ENCODE peak calls at places on chromosomes 11 and 22, in four cellular contexts. A is tibial nerve, U is adrenal gland, P is HCT116. T is an unnamed sample. For H3K4me1 and H3K9me3, the result is how much of the 10 kb centered on the place peaks cover.

GRCh38 chr22:29587938-29588699 is 7.2 kb upstream of the NIPSNAP1 start:
- DNase-seq in P (no peak), U (peak), A (no peak), T (no peak)

GRCh38 chr11:84817998-84818397 is 809.1 kb downstream of the DLG2 start:
- DNase-seq in U (no peak), A (no peak), P (no peak), T (no peak)

GRCh38 chr11:85301895-85302678 is 325.1 kb downstream of the DLG2 start:
- DNase-seq in P (no peak), U (no peak), A (no peak), T (no peak)

GRCh38 chr11:45331839-45332485 is 45.8 kb upstream of the SYT13 start:
- DNase-seq in U (no peak), A (no peak), P (no peak), T (no peak)

GRCh38 chr22:46641829-46642266 is 21.7 kb downstream of the GRAMD4 start:
- DNase-seq in A (no peak), U (no peak), P (no peak), T (no peak)

GRCh38 chr22:29393019-29393608 is 4.7 kb upstream of the AP1B1 start:
- DNase-seq in U (peak), P (no peak), A (no peak), T (no peak)

GRCh38 chr11:2572491-2573239 is 127.1 kb downstream of the KCNQ1OT1 start:
- DNase-seq in A (peak), U (peak), P (no peak), T (no peak)

GRCh38 chr22:41449321-41449720 is 2.7 kb upstream of the TOB2 start:
- DNase-seq in A (no peak), U (no peak), P (no peak), T (no peak)

GRCh38 chr11:35800970-35801953 is 138.7 kb downstream of the TRIM44 start:
- DNase-seq in A (no peak), P (no peak), U (no peak), T (no peak)

GRCh38 chr22:40631925-40632324 is 4.6 kb downstream of the MRTFA start:
- DNase-seq in A (no peak), U (no peak), P (no peak), T (no peak)

GRCh38 chr11:103581680-103582265 is 454.7 kb upstream of the DDI1 start:
- DNase-seq in P (no peak), U (no peak), A (no peak), T (peak)

GRCh38 chr22:23386822-23387580 is 193.1 kb downstream of the IGLL1 start:
- DNase-seq in A (no peak), U (no peak), P (no peak), T (no peak)

GRCh38 chr11:2790581-2790925 is 90.8 kb upstream of the KCNQ1OT1 start:
- DNase-seq in U (no peak), P (no peak), A (no peak), T (peak)

GRCh38 chr11:131737357-131737756 is 366.9 kb downstream of the NTM start:
- DNase-seq in A (no peak), U (no peak), P (no peak), T (no peak)

GRCh38 chr22:30869996-30870395 is 98.6 kb downstream of the MORC2 start:
- DNase-seq in A (no peak), U (no peak), P (no peak), T (peak)

GRCh38 chr11:44784438-44784760 is 57.6 kb downstream of the TSPAN18 start:
- DNase-seq in U (no peak), P (no peak), A (no peak), T (no peak)

GRCh38 chr22:19172213-19173046 is 6.1 kb downstream of the SLC25A1 start:
- DNase-seq in A (no peak), P (no peak), U (no peak), T (no peak)
- H3K4me1 ChIP-seq in A (half or more), P (half or more), U (under half), T (half or more)

GRCh38 chr11:55497068-55497467 is 57.2 kb upstream of the OR4C15 start:
- DNase-seq in A (no peak), U (no peak), P (no peak), T (no peak)
- H3K9me3 ChIP-seq in A (under half), U (under half), P (under half), T (under half)

DNA sequence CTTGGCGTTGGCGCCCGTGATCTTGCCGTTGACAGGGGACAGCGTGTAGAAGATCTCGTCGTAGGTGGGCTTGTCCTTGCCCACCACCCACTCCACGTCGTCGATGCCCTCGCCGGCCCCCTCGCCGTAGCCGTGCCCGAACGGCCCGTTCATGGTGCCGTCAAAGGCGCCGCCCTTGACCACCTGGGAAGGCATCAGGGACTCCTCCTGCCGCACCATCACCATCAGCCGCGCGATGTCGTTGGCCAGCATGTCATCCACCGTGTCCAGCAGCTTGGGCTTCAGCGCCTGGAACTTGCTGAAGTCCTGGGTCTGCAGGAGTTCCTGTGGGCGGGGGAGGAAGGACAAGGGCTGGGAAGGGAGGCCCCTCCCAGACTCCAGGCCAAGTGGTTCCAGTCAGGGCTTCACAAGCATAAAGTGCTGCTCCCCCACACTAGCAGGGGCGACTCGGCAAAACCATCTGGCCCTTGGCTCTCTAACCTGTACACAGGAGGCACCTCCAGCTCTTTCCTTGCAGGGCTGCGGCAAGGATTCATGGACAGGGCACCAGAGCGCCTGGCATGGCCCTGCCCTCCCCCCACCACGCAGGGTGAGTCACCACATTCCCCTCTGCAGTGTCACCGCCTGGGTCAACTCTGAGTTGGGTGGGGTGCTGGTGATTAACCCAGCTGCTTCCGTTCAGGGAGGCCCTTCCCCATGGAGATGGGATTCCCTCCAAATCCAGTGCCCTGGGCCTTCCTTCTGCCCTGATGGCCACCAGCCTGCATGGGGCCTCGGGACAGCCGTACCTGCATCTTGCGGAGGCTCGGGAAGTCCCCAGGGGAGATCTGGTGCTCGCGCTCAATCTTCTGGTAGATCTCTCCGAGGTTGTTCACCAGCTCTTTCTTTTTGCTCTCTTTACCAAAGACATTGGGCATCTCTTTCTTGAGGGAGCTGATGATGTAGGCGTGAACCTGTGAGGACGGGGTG is 10.4 kb upstream of the CDC42BPG start:
- DNase-seq in A (peak), U (peak), P (peak), T (peak)
- H3K4me1 ChIP-seq in A (half or more), U (under half), P (half or more), T (under half)

GRCh38 chr22:48368975-48369525 is 1458.6 kb downstream of the BRD1 start:
- DNase-seq in U (no peak), P (no peak), A (no peak), T (no peak)
- H3K9me3 ChIP-seq in U (under half), P (under half), A (under half), T (under half)